ENCODE peak calls at places on chromosomes 16 and 17, in nine cellular contexts. One of them, this sample, is unnamed.

GRCh38 chr17:34637548-34638525 is 58.5 kb downstream of the TMEM132E start:
- DNase-seq in activated CD8-positive, alpha-beta T cell treated with anti-CD3 and anti-CD28 coated beads, Interleukin-2, amount 10 ng/mL, durations not matched to agents 7 days and 5 days: peak
- DNase-seq in renal cortical epithelial cell: peak
- DNase-seq in cardiac septum: peak
- DNase-seq in naive B cell: peak
- DNase-seq in coronary artery: no peak
- DNase-seq in MG63: peak
- DNase-seq in GDM1: peak
- DNase-seq in dorsolateral prefrontal cortex: peak
- DNase-seq in this sample: peak

GRCh38 chr17:66507103-66507923 is 204.9 kb downstream of the PRKCA start:
- DNase-seq in activated CD8-positive, alpha-beta T cell treated with anti-CD3 and anti-CD28 coated beads, Interleukin-2, amount 10 ng/mL, durations not matched to agents 7 days and 5 days: no peak
- DNase-seq in coronary artery: no peak
- DNase-seq in cardiac septum: no peak
- DNase-seq in naive B cell: no peak
- DNase-seq in renal cortical epithelial cell: peak
- DNase-seq in MG63: peak
- DNase-seq in GDM1: no peak
- DNase-seq in dorsolateral prefrontal cortex: no peak
- DNase-seq in this sample: no peak

GRCh38 chr16:10970065-10970464 is 25.7 kb downstream of the CLEC16A start:
- DNase-seq in coronary artery: no peak
- DNase-seq in cardiac septum: no peak
- DNase-seq in MG63: peak
- DNase-seq in renal cortical epithelial cell: no peak
- DNase-seq in dorsolateral prefrontal cortex: no peak
- DNase-seq in GDM1: no peak
- DNase-seq in activated CD8-positive, alpha-beta T cell treated with anti-CD3 and anti-CD28 coated beads, Interleukin-2, amount 10 ng/mL, durations not matched to agents 7 days and 5 days: no peak
- DNase-seq in naive B cell: no peak
- DNase-seq in this sample: no peak

GRCh38 chr17:78915872-78916632 is 9.1 kb downstream of the TIMP2 start:
- DNase-seq in GDM1: no peak
- DNase-seq in MG63: peak
- DNase-seq in dorsolateral prefrontal cortex: no peak
- DNase-seq in renal cortical epithelial cell: peak
- DNase-seq in activated CD8-positive, alpha-beta T cell treated with anti-CD3 and anti-CD28 coated beads, Interleukin-2, amount 10 ng/mL, durations not matched to agents 7 days and 5 days: no peak
- DNase-seq in naive B cell: no peak
- DNase-seq in cardiac septum: peak
- DNase-seq in coronary artery: no peak
- DNase-seq in this sample: no peak

GRCh38 chr17:40058151-40058784 is 4.1 kb upstream of the MED24 start:
- DNase-seq in renal cortical epithelial cell: no peak
- DNase-seq in activated CD8-positive, alpha-beta T cell treated with anti-CD3 and anti-CD28 coated beads, Interleukin-2, amount 10 ng/mL, durations not matched to agents 7 days and 5 days: no peak
- DNase-seq in coronary artery: no peak
- DNase-seq in cardiac septum: no peak
- DNase-seq in naive B cell: no peak
- DNase-seq in GDM1: no peak
- DNase-seq in dorsolateral prefrontal cortex: no peak
- DNase-seq in MG63: no peak
- DNase-seq in this sample: no peak

GRCh38 chr17:12296120-12296727 is 275.5 kb downstream of the MAP2K4 start:
- DNase-seq in activated CD8-positive, alpha-beta T cell treated with anti-CD3 and anti-CD28 coated beads, Interleukin-2, amount 10 ng/mL, durations not matched to agents 7 days and 5 days: no peak
- DNase-seq in renal cortical epithelial cell: no peak
- DNase-seq in cardiac septum: no peak
- DNase-seq in MG63: peak
- DNase-seq in coronary artery: no peak
- DNase-seq in dorsolateral prefrontal cortex: no peak
- DNase-seq in naive B cell: no peak
- DNase-seq in GDM1: no peak
- DNase-seq in this sample: no peak

GRCh38 chr16:21646721-21647561 is 5.5 kb downstream of the IGSF6 start:
- DNase-seq in dorsolateral prefrontal cortex: no peak
- DNase-seq in activated CD8-positive, alpha-beta T cell treated with anti-CD3 and anti-CD28 coated beads, Interleukin-2, amount 10 ng/mL, durations not matched to agents 7 days and 5 days: peak
- DNase-seq in renal cortical epithelial cell: no peak
- DNase-seq in cardiac septum: no peak
- DNase-seq in coronary artery: no peak
- DNase-seq in MG63: no peak
- DNase-seq in naive B cell: peak
- DNase-seq in GDM1: no peak
- DNase-seq in this sample: peak

GRCh38 chr17:66673668-66674276 is 161.1 kb upstream of the CACNG5 start:
- DNase-seq in MG63: peak
- DNase-seq in renal cortical epithelial cell: peak
- DNase-seq in naive B cell: no peak
- DNase-seq in cardiac septum: no peak
- DNase-seq in dorsolateral prefrontal cortex: no peak
- DNase-seq in activated CD8-positive, alpha-beta T cell treated with anti-CD3 and anti-CD28 coated beads, Interleukin-2, amount 10 ng/mL, durations not matched to agents 7 days and 5 days: peak
- DNase-seq in GDM1: no peak
- DNase-seq in coronary artery: no peak
- DNase-seq in this sample: no peak

GRCh38 chr16:15440852-15441251 is 6.5 kb downstream of the BMERB1 start:
- DNase-seq in MG63: peak
- DNase-seq in coronary artery: no peak
- DNase-seq in renal cortical epithelial cell: peak
- DNase-seq in dorsolateral prefrontal cortex: no peak
- DNase-seq in GDM1: no peak
- DNase-seq in activated CD8-positive, alpha-beta T cell treated with anti-CD3 and anti-CD28 coated beads, Interleukin-2, amount 10 ng/mL, durations not matched to agents 7 days and 5 days: no peak
- DNase-seq in naive B cell: no peak
- DNase-seq in cardiac septum: no peak
- DNase-seq in this sample: no peak

GRCh38 chr16:2197765-2198164 is 1.4 kb upstream of the CASKIN1 start:
- DNase-seq in renal cortical epithelial cell: no peak
- DNase-seq in cardiac septum: no peak
- DNase-seq in GDM1: no peak
- DNase-seq in naive B cell: no peak
- DNase-seq in dorsolateral prefrontal cortex: no peak
- DNase-seq in MG63: no peak
- DNase-seq in activated CD8-positive, alpha-beta T cell treated with anti-CD3 and anti-CD28 coated beads, Interleukin-2, amount 10 ng/mL, durations not matched to agents 7 days and 5 days: no peak
- DNase-seq in coronary artery: no peak
- DNase-seq in this sample: no peak

GRCh38 chr17:13351046-13351445 is 250.7 kb downstream of the HS3ST3A1 start:
- DNase-seq in naive B cell: no peak
- DNase-seq in MG63: no peak
- DNase-seq in activated CD8-positive, alpha-beta T cell treated with anti-CD3 and anti-CD28 coated beads, Interleukin-2, amount 10 ng/mL, durations not matched to agents 7 days and 5 days: no peak
- DNase-seq in cardiac septum: no peak
- DNase-seq in dorsolateral prefrontal cortex: no peak
- DNase-seq in renal cortical epithelial cell: peak
- DNase-seq in coronary artery: no peak
- DNase-seq in GDM1: no peak
- DNase-seq in this sample: no peak

GRCh38 chr17:80070375-80071115 is 30.8 kb upstream of the GAA start:
- DNase-seq in MG63: no peak
- DNase-seq in renal cortical epithelial cell: no peak
- DNase-seq in dorsolateral prefrontal cortex: no peak
- DNase-seq in activated CD8-positive, alpha-beta T cell treated with anti-CD3 and anti-CD28 coated beads, Interleukin-2, amount 10 ng/mL, durations not matched to agents 7 days and 5 days: no peak
- DNase-seq in coronary artery: no peak
- DNase-seq in naive B cell: no peak
- DNase-seq in GDM1: no peak
- DNase-seq in cardiac septum: no peak
- DNase-seq in this sample: no peak

GRCh38 chr16:85459529-85460251 is 153.4 kb upstream of the GSE1 start:
- DNase-seq in renal cortical epithelial cell: no peak
- DNase-seq in naive B cell: no peak
- DNase-seq in coronary artery: no peak
- DNase-seq in dorsolateral prefrontal cortex: no peak
- DNase-seq in cardiac septum: no peak
- DNase-seq in activated CD8-positive, alpha-beta T cell treated with anti-CD3 and anti-CD28 coated beads, Interleukin-2, amount 10 ng/mL, durations not matched to agents 7 days and 5 days: no peak
- DNase-seq in GDM1: no peak
- DNase-seq in MG63: no peak
- DNase-seq in this sample: no peak

GRCh38 chr17:51362818-51363598 is 102.7 kb downstream of the UTP18 start:
- DNase-seq in renal cortical epithelial cell: no peak
- DNase-seq in activated CD8-positive, alpha-beta T cell treated with anti-CD3 and anti-CD28 coated beads, Interleukin-2, amount 10 ng/mL, durations not matched to agents 7 days and 5 days: no peak
- DNase-seq in naive B cell: no peak
- DNase-seq in dorsolateral prefrontal cortex: peak
- DNase-seq in GDM1: no peak
- DNase-seq in cardiac septum: no peak
- DNase-seq in coronary artery: no peak
- DNase-seq in MG63: no peak
- DNase-seq in this sample: no peak

GRCh38 chr17:3603119-3603869 is 5.9 kb downstream of the TRPV1 start:
- DNase-seq in dorsolateral prefrontal cortex: no peak
- DNase-seq in cardiac septum: no peak
- DNase-seq in renal cortical epithelial cell: peak
- DNase-seq in GDM1: no peak
- DNase-seq in coronary artery: no peak
- DNase-seq in activated CD8-positive, alpha-beta T cell treated with anti-CD3 and anti-CD28 coated beads, Interleukin-2, amount 10 ng/mL, durations not matched to agents 7 days and 5 days: no peak
- DNase-seq in naive B cell: no peak
- DNase-seq in MG63: no peak
- DNase-seq in this sample: no peak

GRCh38 chr17:1041746-1042145 is 44.8 kb downstream of the TIMM22 start:
- DNase-seq in GDM1: no peak
- DNase-seq in naive B cell: no peak
- DNase-seq in dorsolateral prefrontal cortex: peak
- DNase-seq in MG63: no peak
- DNase-seq in coronary artery: no peak
- DNase-seq in cardiac septum: no peak
- DNase-seq in renal cortical epithelial cell: no peak
- DNase-seq in activated CD8-positive, alpha-beta T cell treated with anti-CD3 and anti-CD28 coated beads, Interleukin-2, amount 10 ng/mL, durations not matched to agents 7 days and 5 days: no peak
- DNase-seq in this sample: no peak

GRCh38 chr17:45016823-45017222 is 34.6 kb downstream of the DCAKD start:
- DNase-seq in activated CD8-positive, alpha-beta T cell treated with anti-CD3 and anti-CD28 coated beads, Interleukin-2, amount 10 ng/mL, durations not matched to agents 7 days and 5 days: no peak
- DNase-seq in GDM1: no peak
- DNase-seq in cardiac septum: no peak
- DNase-seq in dorsolateral prefrontal cortex: no peak
- DNase-seq in renal cortical epithelial cell: no peak
- DNase-seq in coronary artery: no peak
- DNase-seq in naive B cell: no peak
- DNase-seq in MG63: peak
- DNase-seq in this sample: no peak